ENCODE peak calls at places on chromosomes 1 and 21, in seven cellular contexts. F is testis, V is adrenal gland, S is astrocyte of the spinal cord, P is cardiac fibroblast, K is brain microvascular endothelial cell, H is choroid plexus epithelial cell. C is an unnamed sample.

GRCh38 chr1:94416901-94417701 is 1.1 kb upstream of the ABCD3 start:
- DNase-seq in F (peak), V (peak), S (peak), P (peak), K (peak), H (peak), C (peak)

GRCh38 chr1:117622726-117623125 is 16.9 kb downstream of the TENT5C start:
- DNase-seq in F (no peak), V (no peak), S (no peak), P (no peak), K (no peak), H (no peak), C (no peak)

GRCh38 chr1:178389441-178389840 is 107.3 kb downstream of the CLEC20A start:
- DNase-seq in F (no peak), V (no peak), S (no peak), P (no peak), K (peak), H (peak), C (no peak)

GRCh38 chr1:32334864-32335618 is 992 bp downstream of the MARCKSL1 start:
- DNase-seq in F (no peak), V (peak), S (no peak), P (peak), K (no peak), H (no peak), C (peak)

GRCh38 chr1:89519779-89520358 is 4.8 kb upstream of the LRRC8B start:
- DNase-seq in F (peak), V (peak), S (peak), P (peak), K (peak), H (peak), C (peak)

GRCh38 chr1:30403732-30404131 is 319.7 kb downstream of the MATN1 start:
- DNase-seq in F (no peak), V (no peak), S (no peak), P (no peak), K (no peak), H (no peak), C (no peak)

GRCh38 chr1:54336121-54336520 is 70.1 kb downstream of the SSBP3 start:
- DNase-seq in F (no peak), V (no peak), S (no peak), P (no peak), K (no peak), H (no peak), C (no peak)

GRCh38 chr1:229952135-229952534 is 114.9 kb upstream of the GALNT2 start:
- DNase-seq in F (no peak), V (no peak), S (no peak), P (no peak), K (no peak), H (no peak), C (peak)

GRCh38 chr1:205994342-205994741 is 8.9 kb downstream of the RAB7B start:
- DNase-seq in F (no peak), V (peak), S (no peak), P (no peak), K (no peak), H (no peak), C (no peak)

GRCh38 chr1:71964188-71964587 is 318.2 kb downstream of the NEGR1 start:
- DNase-seq in F (no peak), V (no peak), S (peak), P (no peak), K (peak), H (no peak), C (peak)

GRCh38 chr1:223759273-223759672 is 46.9 kb downstream of the CAPN2 start:
- DNase-seq in F (no peak), V (no peak), S (no peak), P (no peak), K (no peak), H (no peak), C (no peak)

GRCh38 chr1:27862671-27863551 is 9.4 kb upstream of the THEMIS2 start:
- DNase-seq in F (peak), V (peak), S (peak), P (peak), K (peak), H (peak), C (peak)

GRCh38 chr21:42913461-42913860 is 12.0 kb downstream of the ERVH48-1 start:
- DNase-seq in F (no peak), V (no peak), S (no peak), P (no peak), K (no peak), H (no peak), C (no peak)

GRCh38 chr21:44403106-44404020 is 49.9 kb downstream of the TRPM2 start:
- DNase-seq in F (no peak), V (peak), S (no peak), P (no peak), K (no peak), H (no peak), C (no peak)

GRCh38 chr1:4027492-4028138 is 127.5 kb upstream of the C1orf174 start:
- DNase-seq in F (no peak), V (peak), S (no peak), P (no peak), K (no peak), H (no peak), C (no peak)

GRCh38 chr1:190474587-190475305 is 2.9 kb downstream of the BRINP3 start:
- DNase-seq in F (no peak), V (no peak), S (peak), P (no peak), K (no peak), H (no peak), C (no peak)

GRCh38 chr1:219085988-219086387 is 87.7 kb upstream of the LYPLAL1 start:
- DNase-seq in F (no peak), V (no peak), S (peak), P (peak), K (no peak), H (peak), C (no peak)

GRCh38 chr21:46551636-46552241 is 53.1 kb downstream of the S100B start:
- DNase-seq in F (no peak), V (peak), S (no peak), P (no peak), K (no peak), H (no peak), C (no peak)

GRCh38 chr1:1825217-1825616 is 46.9 kb upstream of the NADK start:
- DNase-seq in F (no peak), V (no peak), S (no peak), P (no peak), K (no peak), H (no peak), C (no peak)

GRCh38 chr1:11570821-11571220 is 83.4 kb downstream of the FBXO2 start:
- DNase-seq in F (no peak), V (no peak), S (no peak), P (no peak), K (no peak), H (no peak), C (no peak)

GRCh38 chr1:155392898-155393411 is 72.3 kb downstream of the RUSC1 start:
- DNase-seq in F (peak), V (no peak), S (peak), P (peak), K (no peak), H (peak), C (peak)

GRCh38 chr1:100168051-100168450 is 10.0 kb downstream of the LRRC39 start:
- DNase-seq in F (no peak), V (no peak), S (no peak), P (no peak), K (no peak), H (no peak), C (no peak)

GRCh38 chr1:53369034-53369750 is 41.3 kb upstream of the LRP8 start:
- DNase-seq in F (peak), V (peak), S (no peak), P (no peak), K (no peak), H (no peak), C (no peak)

GRCh38 chr21:44285102-44285501 is 574 bp upstream of the AIRE start:
- DNase-seq in F (no peak), V (no peak), S (no peak), P (no peak), K (no peak), H (no peak), C (no peak)

GRCh38 chr1:215132156-215132555 is 49.6 kb downstream of the KCNK2 start:
- DNase-seq in F (no peak), V (no peak), S (peak), P (no peak), K (no peak), H (no peak), C (no peak)

GRCh38 chr1:27868932-27869718 is 3.2 kb upstream of the THEMIS2 start:
- DNase-seq in F (no peak), V (no peak), S (no peak), P (no peak), K (no peak), H (no peak), C (no peak)

GRCh38 chr1:163196449-163196787 is 6.3 kb downstream of the RGS5 start:
- DNase-seq in F (no peak), V (no peak), S (no peak), P (no peak), K (no peak), H (no peak), C (no peak)
- H3K4me3 ChIP-seq in F (no peak), V (no peak), S (no peak), P (no peak), K (no peak), H (no peak), C (no peak)

GRCh38 chr21:31781737-31782136 is 49.8 kb upstream of the SCAF4 start:
- DNase-seq in F (peak), V (peak), S (peak), P (peak), K (peak), H (peak), C (peak)

GRCh38 chr21:31788581-31788980 is 56.7 kb upstream of the SCAF4 start:
- DNase-seq in F (no peak), V (no peak), S (no peak), P (no peak), K (no peak), H (no peak), C (no peak)

GRCh38 chr21:31780944-31781343 is 49.0 kb upstream of the SCAF4 start:
- DNase-seq in F (no peak), V (no peak), S (no peak), P (no peak), K (no peak), H (peak), C (peak)

GRCh38 chr21:31786164-31786920 is 54.4 kb upstream of the SCAF4 start:
- DNase-seq in F (no peak), V (no peak), S (no peak), P (no peak), K (no peak), H (no peak), C (no peak)
- TF ChIP-seq CTCF in F (peak), V (no peak), S (no peak), P (no peak), K (no peak), H (no peak), C (no peak)

GRCh38 chr1:29057700-29058099 is 66.0 kb downstream of the TMEM200B start:
- DNase-seq in F (no peak), V (no peak), S (no peak), P (no peak), K (no peak), H (peak), C (no peak)

GRCh38 chr1:29052951-29053350 is 70.8 kb downstream of the TMEM200B start:
- DNase-seq in F (no peak), V (no peak), S (no peak), P (no peak), K (no peak), H (no peak), C (no peak)

GRCh38 chr1:29055160-29055559 is 68.5 kb downstream of the TMEM200B start:
- DNase-seq in F (no peak), V (no peak), S (peak), P (peak), K (no peak), H (peak), C (peak)

GRCh38 chr1:29052100-29052499 is 71.6 kb downstream of the TMEM200B start:
- DNase-seq in F (no peak), V (no peak), S (no peak), P (no peak), K (no peak), H (no peak), C (no peak)

DNA sequence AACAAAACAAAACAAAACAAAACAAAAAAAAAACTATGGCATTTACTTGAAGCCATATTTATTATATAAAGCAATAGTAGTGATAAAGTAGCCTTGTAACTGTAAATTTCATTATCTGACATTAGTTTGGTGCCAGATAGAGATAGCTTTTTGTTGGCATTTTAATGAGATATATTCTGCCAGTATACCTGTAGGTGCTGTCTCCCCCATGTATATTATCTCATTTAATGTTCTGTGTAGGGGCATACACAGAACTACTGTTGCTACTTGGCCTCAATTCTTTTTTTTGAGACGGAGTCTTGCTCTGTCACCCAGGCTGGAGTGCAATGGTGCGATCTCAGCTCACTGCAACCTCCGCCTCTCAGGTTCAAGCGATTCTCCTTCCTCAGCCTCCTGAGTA is 67.4 kb downstream of the TMEM200B start:
- DNase-seq in F (no peak), V (no peak), S (no peak), P (no peak), K (no peak), H (no peak), C (no peak)
- H3K4me3 ChIP-seq in F (no peak), V (no peak), S (no peak), P (no peak), K (no peak), H (no peak), C (no peak)

DNA sequence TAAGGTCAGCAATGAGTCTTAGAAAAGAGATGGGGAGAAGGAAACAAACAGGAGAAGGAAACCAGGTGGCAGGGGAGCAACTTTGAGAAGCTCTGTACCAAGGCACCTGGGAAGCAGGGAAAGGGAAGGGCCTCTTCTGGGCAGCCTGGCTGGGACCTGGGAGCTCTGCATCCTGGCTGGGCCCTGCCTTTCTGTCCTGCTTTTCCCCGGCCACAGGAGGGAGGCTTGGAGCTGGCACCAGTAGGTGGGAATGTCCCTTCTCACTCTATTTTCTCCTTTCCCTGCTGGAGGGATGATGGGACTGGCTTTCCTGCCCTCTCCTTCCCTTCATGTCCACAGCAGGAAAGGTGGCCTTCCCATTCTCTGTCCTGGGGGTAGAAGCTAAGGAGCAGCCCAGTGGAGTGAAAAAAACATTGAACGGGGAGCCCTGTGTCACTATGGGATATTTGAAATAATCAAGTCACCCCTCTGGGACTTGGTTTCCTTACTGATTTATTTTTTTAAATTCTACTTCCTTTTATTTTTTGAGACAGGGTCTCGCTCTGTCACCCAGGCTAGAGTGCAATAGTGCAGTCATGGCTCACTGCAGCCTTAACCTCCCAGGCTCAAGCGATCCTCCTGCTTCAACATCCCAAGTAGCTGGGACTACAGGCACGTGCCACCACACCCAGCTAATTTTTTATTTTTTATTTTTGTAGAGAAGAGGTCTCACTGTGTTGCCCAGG is 5.1 kb upstream of the NES start:
- DNase-seq in F (no peak), V (no peak), S (no peak), P (no peak), K (no peak), H (no peak), C (no peak)
- TF ChIP-seq CTCF in F (no peak), V (no peak), S (peak), P (no peak), K (peak), H (peak), C (peak)

C was measured in epithelial cell of esophagus.